ENCODE peak calls at places on chromosomes 1 and 21, in eight cellular contexts. D, U, G, Y, F, P, E and W are unnamed samples.

GRCh38 chr1:215631489-215631888 is 64.4 kb downstream of the KCTD3 start:
- DNase-seq in D (peak; percentile 17), U (no peak), F (no peak), G (no peak), E (peak; percentile 93), P (no peak), Y (no peak), W (no peak)

GRCh38 chr21:44500111-44500510 is 39.9 kb downstream of the KRTAP10-1 start:
- DNase-seq in D (no peak), E (no peak), Y (no peak), F (no peak), P (no peak), G (no peak), U (no peak), W (no peak)

GRCh38 chr21:30194701-30195299 is 21.1 kb downstream of the CLDN8 start:
- DNase-seq in G (peak; percentile 6), P (no peak), Y (no peak), U (peak; percentile 69), D (peak; percentile 24), F (peak; percentile 20), E (peak; percentile 48), W (no peak)

GRCh38 chr1:232613752-232614381 is 16.1 kb downstream of the SIPA1L2 start:
- DNase-seq in E (no peak), F (no peak), G (no peak), D (no peak), Y (no peak), P (no peak), U (no peak), W (no peak)

GRCh38 chr1:76690784-76691183 is 176.5 kb upstream of the ST6GALNAC5 start:
- DNase-seq in D (no peak), U (no peak), F (no peak), G (no peak), Y (no peak), P (no peak), E (no peak), W (no peak)

GRCh38 chr1:27607239-27607804 is 3.4 kb upstream of the AHDC1 start:
- DNase-seq in E (no peak), P (no peak), U (no peak), G (no peak), F (no peak), Y (no peak), D (no peak), W (no peak)

GRCh38 chr1:161098161-161099068 is at the start of gene KLHDC9:
- DNase-seq in F (no peak), G (no peak), Y (peak; percentile 86), P (peak; percentile 56), U (peak; percentile 92), D (peak; percentile 97), E (peak; percentile 94), W (peak; percentile 66)

GRCh38 chr21:40146201-40146890 is 279.1 kb downstream of the PCP4 start:
- DNase-seq in Y (no peak), P (no peak), G (no peak), U (no peak), E (no peak), D (no peak), F (no peak), W (no peak)

GRCh38 chr1:109814223-109814622 is 50.5 kb upstream of the EPS8L3 start:
- DNase-seq in P (no peak), E (no peak), Y (no peak), D (no peak), U (no peak), G (no peak), F (peak; percentile 61), W (no peak)

GRCh38 chr1:173429517-173430477 is 47.3 kb upstream of the PRDX6 start:
- DNase-seq in F (peak; percentile 80), E (no peak), G (peak; percentile 56), D (peak; percentile 68), P (peak; percentile 34), Y (peak; percentile 86), U (peak; percentile 76), W (peak; percentile 16)

GRCh38 chr1:229485318-229485717 is 22.8 kb downstream of the NUP133 start:
- DNase-seq in P (no peak), F (no peak), D (no peak), E (no peak), G (no peak), Y (no peak), U (no peak), W (no peak)

GRCh38 chr1:225874431-225874830 is 7.7 kb downstream of the TMEM63A start:
- DNase-seq in Y (no peak), P (no peak), G (no peak), D (no peak), F (no peak), E (no peak), U (no peak), W (no peak)

GRCh38 chr1:79646885-79647284 is 640.4 kb upstream of the ADGRL4 start:
- DNase-seq in Y (no peak), E (no peak), F (no peak), U (no peak), G (no peak), D (peak; percentile 9), P (no peak), W (no peak)

GRCh38 chr1:159076438-159076752 is 171 bp downstream of the AIM2 start:
- DNase-seq in P (no peak), E (no peak), Y (no peak), F (no peak), U (no peak), D (no peak), G (no peak), W (no peak)